ENCODE peak calls at places on chromosomes 2 and 18, in four cellular contexts. Z is stimulated activated naive CD8-positive, alpha-beta T cell treated with anti-CD3 and anti-CD28 coated beads, Interleukin-15, Interleukin-2, amounts not matched to agents 100 U/mL and 50 U/mL, for 24 hours; D is NCI-H1417; V is effector memory CD4-positive, alpha-beta T cell. E is an unnamed sample.
A peak's percentile ranks its signal among the peaks of the same experiment; 100 is the strongest.

GRCh38 chr2:43636616-43637015 is 444 bp upstream of the PLEKHH2 start:
- DNase-seq in D (no peak), V (no peak), Z (peak; percentile 6), E (no peak)

GRCh38 chr2:141699573-141699972 is 431.2 kb downstream of the LRP1B start:
- DNase-seq in V (no peak), D (no peak), Z (no peak), E (no peak)

GRCh38 chr18:79965119-79965902 is 868 bp downstream of the HSBP1L1 start:
- DNase-seq in D (peak; percentile 51), V (no peak), Z (peak; percentile 37), E (peak; percentile 64)

GRCh38 chr2:231890896-231891513 is 35.2 kb downstream of the NPPC start:
- DNase-seq in V (no peak), Z (no peak), D (peak; percentile 90), E (peak; percentile 72)

GRCh38 chr2:205701509-205701908 is 19.2 kb downstream of the NRP2 start:
- DNase-seq in V (no peak), D (no peak), Z (no peak), E (no peak)

GRCh38 chr2:231662028-231662810 is 46.1 kb upstream of the PTMA start:
- DNase-seq in D (peak; percentile 98), V (peak; percentile 94), Z (peak; percentile 97), E (peak; percentile 95)

GRCh38 chr2:189511210-189511609 is 69.4 kb downstream of the SLC40A1 start:
- DNase-seq in V (no peak), D (no peak), Z (no peak), E (no peak)

GRCh38 chr2:58202409-58202808 is 38.7 kb downstream of the FANCL start:
- DNase-seq in D (no peak), V (no peak), Z (no peak), E (no peak)

E was measured in NCI-H69.